ENCODE peak calls at places on chromosome 9, in four cellular contexts. C, T, N and W are unnamed samples.

GRCh38 chr9:94971378-94972131 is 245.1 kb downstream of the AOPEP start:
- DNase-seq in T (no peak), C (peak), N (no peak), W (peak)

GRCh38 chr9:136944094-136944518 is 432 bp downstream of the FBXW5 start:
- DNase-seq in C (peak), T (no peak), N (no peak), W (peak)

GRCh38 chr9:135349212-135349962 is 130.2 kb upstream of the PPP1R26 start:
- DNase-seq in N (no peak), T (no peak), C (no peak), W (no peak)

GRCh38 chr9:33110686-33111085 is 34.2 kb upstream of the SMU1 start:
- DNase-seq in N (no peak), C (no peak), T (no peak), W (no peak)

GRCh38 chr9:121278535-121279169 is 10.7 kb downstream of the GSN start:
- DNase-seq in T (peak), N (peak), C (peak), W (peak)

GRCh38 chr9:88826651-88827245 is 164.5 kb upstream of the S1PR3 start:
- DNase-seq in C (peak), T (no peak), N (no peak), W (peak)

GRCh38 chr9:114380988-114381387 is 6.8 kb downstream of the AKNA start:
- DNase-seq in N (no peak), T (no peak), C (no peak), W (no peak)

GRCh38 chr9:70260606-70261005 is 1.8 kb downstream of the SMC5 start:
- DNase-seq in C (no peak), N (no peak), T (no peak), W (no peak)

GRCh38 chr9:6667633-6668280 is 22.2 kb upstream of the GLDC start:
- DNase-seq in C (peak), N (no peak), T (no peak), W (peak)

GRCh38 chr9:127397722-127398647 is 1.0 kb downstream of the SLC2A8 start:
- DNase-seq in T (peak), C (peak), N (peak), W (no peak)
- TF ChIP-seq CTCF in T (peak), C (peak), N (peak), W (peak)

DNA sequence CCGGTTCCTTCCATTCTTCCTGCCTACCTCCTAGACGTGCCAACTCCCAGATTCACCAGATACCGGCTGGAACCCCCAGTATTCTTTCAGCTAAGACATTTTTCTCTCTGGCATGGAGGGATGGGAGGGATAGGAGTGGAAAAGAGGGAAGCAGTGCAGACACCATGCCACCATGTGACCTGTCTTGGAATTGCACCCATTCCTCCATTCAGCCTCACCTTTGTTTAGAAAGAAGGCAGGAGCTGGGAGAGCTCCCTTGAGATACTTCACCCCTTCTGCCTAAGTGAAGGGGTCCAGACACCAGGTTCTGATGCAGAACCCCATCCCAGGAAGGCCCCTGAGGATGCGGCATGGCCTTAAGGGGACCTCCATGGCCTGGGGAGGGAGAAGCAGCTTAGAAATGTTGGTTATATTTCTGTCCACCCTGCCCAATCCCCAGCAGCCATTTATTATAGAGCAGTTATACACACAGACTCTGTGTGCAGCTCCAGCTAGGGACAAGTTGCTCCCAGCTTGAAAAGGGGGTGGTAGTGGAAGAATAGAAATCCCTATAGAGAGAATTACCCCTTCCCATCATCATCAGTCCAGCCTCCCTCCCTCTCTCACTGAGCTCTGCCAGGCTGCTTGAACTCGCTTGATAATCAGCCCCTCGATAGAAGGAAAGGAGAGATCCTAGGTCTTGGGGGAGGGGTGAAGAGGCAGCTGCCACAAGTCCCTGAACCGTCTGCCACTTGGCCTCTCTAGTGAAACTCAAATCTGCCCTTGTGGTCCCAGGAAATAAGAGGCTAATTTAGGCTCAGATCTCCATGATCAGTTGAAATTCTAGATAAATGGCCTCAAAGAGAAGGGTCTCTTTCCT is 5.1 kb downstream of the DNAJB5 start:
- DNase-seq in C (peak), T (no peak), N (peak), W (peak)
- H3K4me3 ChIP-seq in C (no peak), T (peak), N (no peak), W (no peak)

DNA sequence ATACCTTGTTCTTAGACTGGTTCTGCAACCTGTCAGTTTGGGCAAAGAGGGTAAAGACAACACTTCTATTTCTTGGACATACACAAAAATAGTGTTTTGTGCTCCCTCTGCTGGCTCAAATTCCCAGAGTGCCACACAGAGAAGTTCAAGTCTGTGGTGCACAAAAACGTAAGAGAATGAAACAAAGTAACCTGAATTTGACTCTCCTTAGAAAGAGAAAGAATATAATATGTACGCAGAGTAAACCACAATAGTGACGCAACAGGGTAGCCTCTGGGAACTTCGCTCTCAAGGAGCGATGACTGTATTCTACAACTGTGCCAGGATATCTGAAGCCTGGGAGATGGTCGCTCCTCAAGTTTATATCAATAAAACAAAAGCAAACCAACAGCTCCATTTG is 18.5 kb downstream of the DDX31 start:
- DNase-seq in T (no peak), N (no peak), C (peak), W (peak)
- TF ChIP-seq CTCF in T (no peak), N (no peak), C (peak), W (peak)

GRCh38 chr9:14314424-14314928 is 535 bp upstream of the NFIB start:
- DNase-seq in T (peak), C (peak), N (peak), W (peak)

GRCh38 chr9:14317667-14318255 is 3.8 kb upstream of the NFIB start:
- DNase-seq in T (no peak), C (no peak), N (no peak), W (no peak)

GRCh38 chr9:14314929-14315753 is 1.2 kb upstream of the NFIB start:
- DNase-seq in N (peak), T (peak), C (peak), W (peak)

GRCh38 chr9:14315754-14316573 is 2.0 kb upstream of the NFIB start:
- DNase-seq in T (peak), C (peak), N (peak), W (peak)

DNA sequence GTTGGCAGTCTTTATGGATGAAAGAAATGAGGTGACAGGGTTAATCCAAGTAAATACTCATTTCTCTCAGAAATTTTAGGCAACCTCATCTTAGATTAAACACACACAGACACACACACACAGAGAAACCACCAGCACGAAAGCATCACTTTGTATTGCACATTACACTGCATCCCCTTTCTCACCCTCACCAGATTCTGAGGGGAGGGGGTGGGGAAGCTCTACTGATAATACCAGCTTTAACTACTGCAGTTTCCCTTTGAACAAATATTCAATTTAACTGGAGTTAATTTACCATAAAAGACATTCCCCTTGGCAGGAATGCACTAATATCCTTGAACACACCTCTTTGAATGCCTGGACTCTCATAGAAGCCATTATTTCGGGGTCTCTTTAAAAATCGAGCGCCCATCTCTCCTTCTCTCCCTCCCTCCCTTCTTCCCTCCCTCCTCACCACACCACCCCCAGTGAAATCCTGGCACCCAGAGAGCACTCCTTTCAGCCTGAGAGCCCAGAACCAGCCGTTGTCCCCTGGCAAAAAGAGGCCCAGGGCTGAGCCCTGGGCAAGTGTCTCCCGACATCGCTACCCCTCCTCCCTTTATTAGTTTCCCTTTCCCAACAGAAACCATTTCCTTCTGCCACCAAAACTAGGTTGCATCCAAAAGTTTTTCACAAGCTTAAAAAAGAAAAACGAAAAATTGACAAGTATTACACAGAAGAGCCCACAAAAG is 2.8 kb upstream of the NFIB start:
- DNase-seq in C (no peak), T (peak), N (no peak), W (peak)
- H3K4me3 ChIP-seq in C (peak), T (peak), N (peak), W (peak)

GRCh38 chr9:123102380-123103113 is 69.1 kb downstream of the GPR21 start:
- DNase-seq in C (no peak), T (no peak), N (no peak), W (no peak)
- TF ChIP-seq CTCF in C (peak), T (no peak), N (no peak), W (no peak)

GRCh38 chr9:129270205-129270604 is 92.1 kb upstream of the IER5L start:
- DNase-seq in C (no peak), N (no peak), T (no peak), W (no peak)
- H3K4me3 ChIP-seq in C (no peak), N (no peak), T (no peak), W (no peak)

GRCh38 chr9:77218612-77219011 is 41.3 kb downstream of the VPS13A start:
- DNase-seq in N (no peak), C (peak), T (no peak), W (peak)

GRCh38 chr9:77211561-77211960 is 34.2 kb downstream of the VPS13A start:
- DNase-seq in N (no peak), T (no peak), C (no peak), W (no peak)

GRCh38 chr9:77212801-77213200 is 35.5 kb downstream of the VPS13A start:
- DNase-seq in N (no peak), T (no peak), C (no peak), W (no peak)

GRCh38 chr9:77221431-77221830 is 44.1 kb downstream of the VPS13A start:
- DNase-seq in T (no peak), C (no peak), N (no peak), W (no peak)

DNA sequence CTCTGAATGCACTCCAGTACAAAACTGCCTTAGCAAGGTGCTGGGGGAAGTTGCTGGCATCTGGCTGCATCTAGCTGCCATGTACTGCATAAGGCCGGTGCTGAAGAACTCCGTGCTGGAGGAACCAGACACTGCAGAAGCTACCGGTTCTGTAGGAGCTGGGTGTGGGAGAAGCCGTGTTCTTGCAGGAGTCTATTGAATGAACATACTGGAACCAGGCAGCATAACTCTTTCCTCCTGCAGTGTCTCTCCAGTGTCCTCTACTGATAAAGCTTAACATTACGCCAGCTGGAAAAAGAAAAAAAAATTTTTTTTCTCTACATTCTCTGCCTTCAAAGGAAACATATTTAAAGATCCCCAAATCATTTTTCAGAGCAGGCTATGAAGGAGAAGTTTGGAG is 38.5 kb downstream of the VPS13A start:
- DNase-seq in N (no peak), C (peak), T (no peak), W (peak)
- TF ChIP-seq CTCF in N (no peak), C (peak), T (peak), W (peak)